ENCODE peak calls at places on chromosomes 13 and 19, in six cellular contexts. One of them, this sample, is unnamed.

GRCh38 chr13:51801631-51802099 is 2.3 kb downstream of the DHRS12 start:
- DNase-seq in CD8-positive, alpha-beta memory T cell: no peak
- DNase-seq in uterus: peak; percentile 60
- DNase-seq in heart right ventricle: peak; percentile 80
- DNase-seq in HepG2: no peak
- DNase-seq in mesendoderm: peak; percentile 63
- DNase-seq in this sample: no peak

GRCh38 chr19:49006905-49007304 is 10.0 kb downstream of the LHB start:
- DNase-seq in CD8-positive, alpha-beta memory T cell: no peak
- DNase-seq in uterus: no peak
- DNase-seq in mesendoderm: no peak
- DNase-seq in HepG2: no peak
- DNase-seq in heart right ventricle: no peak
- DNase-seq in this sample: no peak

GRCh38 chr13:91401916-91402315 is 3.5 kb downstream of the GPC5 start:
- DNase-seq in mesendoderm: no peak
- DNase-seq in CD8-positive, alpha-beta memory T cell: no peak
- DNase-seq in HepG2: no peak
- DNase-seq in uterus: no peak
- DNase-seq in heart right ventricle: no peak
- DNase-seq in this sample: no peak

GRCh38 chr13:26112843-26113242 is 61.0 kb upstream of the SHISA2 start:
- DNase-seq in mesendoderm: peak; percentile 9
- DNase-seq in CD8-positive, alpha-beta memory T cell: no peak
- DNase-seq in uterus: no peak
- DNase-seq in HepG2: no peak
- DNase-seq in heart right ventricle: no peak
- DNase-seq in this sample: no peak

GRCh38 chr19:47405197-47405550 is 14.2 kb downstream of the MEIS3 start:
- DNase-seq in CD8-positive, alpha-beta memory T cell: no peak
- DNase-seq in heart right ventricle: no peak
- DNase-seq in mesendoderm: no peak
- DNase-seq in HepG2: no peak
- DNase-seq in uterus: no peak
- DNase-seq in this sample: no peak

GRCh38 chr19:55406869-55407624 is 541 bp downstream of the UBE2S start:
- DNase-seq in uterus: peak; percentile 40
- DNase-seq in mesendoderm: no peak
- DNase-seq in heart right ventricle: no peak
- DNase-seq in HepG2: no peak
- DNase-seq in CD8-positive, alpha-beta memory T cell: no peak
- DNase-seq in this sample: no peak

GRCh38 chr19:6802336-6803035 is 30.0 kb downstream of the VAV1 start:
- DNase-seq in HepG2: no peak
- DNase-seq in uterus: peak; percentile 17
- DNase-seq in heart right ventricle: peak; percentile 29
- DNase-seq in mesendoderm: peak; percentile 21
- DNase-seq in CD8-positive, alpha-beta memory T cell: peak; percentile 54
- DNase-seq in this sample: peak; percentile 74

GRCh38 chr13:36992362-36992761 is 6.8 kb downstream of the ALG5 start:
- DNase-seq in uterus: no peak
- DNase-seq in HepG2: no peak
- DNase-seq in CD8-positive, alpha-beta memory T cell: no peak
- DNase-seq in mesendoderm: no peak
- DNase-seq in heart right ventricle: no peak
- DNase-seq in this sample: no peak

GRCh38 chr13:100523994-100524393 is 64.6 kb downstream of the GGACT start:
- DNase-seq in HepG2: no peak
- DNase-seq in mesendoderm: no peak
- DNase-seq in CD8-positive, alpha-beta memory T cell: no peak
- DNase-seq in uterus: no peak
- DNase-seq in heart right ventricle: no peak
- DNase-seq in this sample: no peak

GRCh38 chr13:94544922-94545321 is 51.0 kb downstream of the TGDS start:
- DNase-seq in mesendoderm: no peak
- DNase-seq in CD8-positive, alpha-beta memory T cell: no peak
- DNase-seq in HepG2: no peak
- DNase-seq in heart right ventricle: no peak
- DNase-seq in uterus: no peak
- DNase-seq in this sample: no peak

GRCh38 chr13:112637017-112637801 is 49.3 kb upstream of the TUBGCP3 start:
- DNase-seq in heart right ventricle: no peak
- DNase-seq in HepG2: no peak
- DNase-seq in CD8-positive, alpha-beta memory T cell: no peak
- DNase-seq in uterus: no peak
- DNase-seq in mesendoderm: peak; percentile 50
- DNase-seq in this sample: no peak

GRCh38 chr19:40217921-40218890 is at the start of gene TTC9B:
- DNase-seq in heart right ventricle: no peak
- DNase-seq in HepG2: no peak
- DNase-seq in uterus: no peak
- DNase-seq in CD8-positive, alpha-beta memory T cell: peak; percentile 58
- DNase-seq in mesendoderm: peak; percentile 68
- DNase-seq in this sample: no peak

DNA sequence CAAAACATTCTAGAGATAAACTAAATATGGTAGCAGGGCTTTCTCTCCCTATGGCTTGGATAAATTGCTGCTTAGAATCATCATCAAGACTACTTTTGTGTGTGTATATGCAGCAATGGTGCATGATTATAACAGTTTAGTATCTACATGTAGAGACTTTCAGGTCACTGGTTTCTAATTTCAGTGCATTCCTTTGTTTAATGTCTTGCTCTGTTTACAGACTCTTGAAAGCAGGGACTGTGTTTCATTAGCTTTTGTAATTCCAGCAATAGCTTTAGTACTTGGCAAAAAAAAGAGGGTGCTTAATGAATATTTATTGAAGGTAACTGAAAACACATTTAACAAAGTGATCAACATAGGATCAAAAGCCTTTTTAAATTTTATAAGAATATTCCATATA is 420.6 kb downstream of the PCDH9 start:
- DNase-seq in mesendoderm: no peak
- DNase-seq in CD8-positive, alpha-beta memory T cell: no peak
- DNase-seq in uterus: no peak
- DNase-seq in HepG2: no peak
- DNase-seq in heart right ventricle: no peak
- DNase-seq in this sample: no peak
- H3K27ac ChIP-seq in mesendoderm: no peak overlapping the region
- H3K27ac ChIP-seq in CD8-positive, alpha-beta memory T cell: no peak overlapping the region
- H3K27ac ChIP-seq in uterus: no peak overlapping the region
- H3K27ac ChIP-seq in HepG2: no peak overlapping the region
- H3K27ac ChIP-seq in heart right ventricle: no peak overlapping the region
- H3K27ac ChIP-seq in this sample: no peak overlapping the region

GRCh38 chr19:3575949-3576673 is 3.4 kb downstream of the HMG20B start:
- DNase-seq in heart right ventricle: no peak
- DNase-seq in uterus: no peak
- DNase-seq in CD8-positive, alpha-beta memory T cell: no peak
- DNase-seq in HepG2: no peak
- DNase-seq in mesendoderm: no peak
- DNase-seq in this sample: no peak

GRCh38 chr19:3578390-3578789 is 5.6 kb downstream of the HMG20B start:
- DNase-seq in HepG2: no peak
- DNase-seq in uterus: no peak
- DNase-seq in CD8-positive, alpha-beta memory T cell: no peak
- DNase-seq in mesendoderm: no peak
- DNase-seq in heart right ventricle: no peak
- DNase-seq in this sample: no peak

GRCh38 chr19:3580156-3580955 is 4.9 kb upstream of the GIPC3 start:
- DNase-seq in HepG2: peak; percentile 56
- DNase-seq in mesendoderm: no peak
- DNase-seq in uterus: no peak
- DNase-seq in heart right ventricle: no peak
- DNase-seq in CD8-positive, alpha-beta memory T cell: no peak
- DNase-seq in this sample: no peak

GRCh38 chr19:3576696-3577443 is 4.1 kb downstream of the HMG20B start:
- DNase-seq in heart right ventricle: peak; percentile 40
- DNase-seq in uterus: peak; percentile 46
- DNase-seq in HepG2: no peak
- DNase-seq in mesendoderm: peak; percentile 86
- DNase-seq in CD8-positive, alpha-beta memory T cell: no peak
- DNase-seq in this sample: no peak

DNA sequence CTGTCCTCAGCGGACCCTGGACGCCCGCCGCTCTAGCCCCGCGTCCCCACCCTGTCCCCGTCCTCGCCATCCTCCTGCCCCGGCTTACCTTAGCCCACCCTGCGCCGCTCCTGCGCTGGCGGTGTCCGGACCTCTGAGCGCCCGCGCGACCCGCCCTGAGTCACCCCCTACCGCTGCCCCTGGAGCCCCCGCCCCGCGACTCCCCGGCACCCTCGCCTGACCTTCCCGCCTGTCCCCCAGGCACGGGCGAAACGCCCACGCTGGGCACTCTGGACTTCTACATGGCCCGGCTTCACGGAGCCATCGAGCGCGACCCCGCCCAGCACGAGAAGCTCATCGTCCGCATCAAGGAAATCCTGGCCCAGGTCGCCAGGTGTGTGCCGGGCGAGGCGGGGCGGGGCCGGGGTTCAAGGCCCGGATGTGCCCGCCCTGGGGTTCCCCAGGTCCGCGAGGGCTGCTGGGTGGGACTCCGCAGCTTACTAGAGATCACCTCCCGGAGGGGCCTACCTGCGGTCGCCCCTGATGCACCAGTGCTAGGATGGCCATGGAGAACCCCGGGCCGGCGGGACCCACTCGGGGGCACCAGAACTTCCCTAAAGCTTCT is 5.1 kb downstream of the HMG20B start:
- DNase-seq in uterus: no peak
- DNase-seq in HepG2: no peak
- DNase-seq in heart right ventricle: no peak
- DNase-seq in mesendoderm: peak; percentile 45
- DNase-seq in CD8-positive, alpha-beta memory T cell: no peak
- DNase-seq in this sample: no peak
- H3K4me1 ChIP-seq in uterus: peaks cover 12% of the 10 kb centered on the region
- H3K4me1 ChIP-seq in HepG2: peaks cover 14% of the 10 kb centered on the region
- H3K4me1 ChIP-seq in heart right ventricle: peaks cover 14% of the 10 kb centered on the region
- H3K4me1 ChIP-seq in mesendoderm: peaks cover 4% of the 10 kb centered on the region
- H3K4me1 ChIP-seq in CD8-positive, alpha-beta memory T cell: peaks cover 8% of the 10 kb centered on the region
- H3K4me1 ChIP-seq in this sample: peaks cover 7% of the 10 kb centered on the region

GRCh38 chr13:46982856-46983582 is 86.2 kb upstream of the HTR2A start:
- DNase-seq in HepG2: no peak
- DNase-seq in CD8-positive, alpha-beta memory T cell: no peak
- DNase-seq in mesendoderm: no peak
- DNase-seq in heart right ventricle: no peak
- DNase-seq in uterus: no peak
- DNase-seq in this sample: no peak

DNA sequence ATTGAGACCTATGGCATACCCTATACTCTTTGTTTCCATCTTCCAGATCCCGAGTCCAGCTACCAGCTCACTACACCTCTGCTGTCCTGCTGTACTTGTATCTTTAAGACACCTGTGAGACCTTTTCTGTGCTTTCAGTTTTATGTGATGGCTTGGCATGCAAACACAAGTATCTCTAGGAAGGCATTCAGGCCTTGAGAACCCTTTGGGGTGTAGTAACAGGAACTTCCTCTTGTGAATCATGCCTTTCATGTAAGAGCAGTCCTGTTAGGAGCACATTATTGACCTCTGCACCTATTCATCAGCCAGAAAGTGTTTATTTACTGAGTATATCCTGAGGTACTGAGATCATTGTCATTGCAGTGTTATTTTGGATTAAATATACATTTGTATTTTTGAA is 87.0 kb upstream of the HTR2A start:
- DNase-seq in uterus: no peak
- DNase-seq in mesendoderm: no peak
- DNase-seq in CD8-positive, alpha-beta memory T cell: no peak
- DNase-seq in HepG2: peak; percentile 32
- DNase-seq in heart right ventricle: no peak
- DNase-seq in this sample: no peak
- H3K4me3 ChIP-seq in uterus: no peak overlapping the region
- H3K4me3 ChIP-seq in mesendoderm: no peak overlapping the region
- H3K4me3 ChIP-seq in CD8-positive, alpha-beta memory T cell: no peak overlapping the region
- H3K4me3 ChIP-seq in HepG2: no peak overlapping the region
- H3K4me3 ChIP-seq in heart right ventricle: no peak overlapping the region
- H3K4me3 ChIP-seq in this sample: no peak overlapping the region

DNA sequence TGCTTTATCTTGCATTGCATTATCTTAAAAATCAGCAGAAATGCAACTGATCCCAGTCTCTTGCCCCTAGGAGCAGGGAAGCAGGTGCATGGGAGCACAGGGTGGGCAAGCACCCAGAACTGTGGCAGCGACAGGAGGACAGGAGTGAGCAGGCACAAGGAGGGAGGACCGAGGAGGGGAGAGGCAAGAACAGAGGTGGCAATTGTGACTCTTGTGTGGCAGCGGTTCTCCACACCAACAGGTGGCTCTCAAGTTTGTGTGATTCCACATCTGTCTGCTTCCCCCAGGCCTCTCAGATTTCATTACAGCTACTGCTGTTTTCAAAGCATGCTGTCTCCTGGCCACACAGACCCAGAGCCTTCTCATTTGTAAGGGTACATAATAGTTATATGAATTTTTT is 108.6 kb downstream of the STK24 start:
- DNase-seq in uterus: no peak
- DNase-seq in heart right ventricle: no peak
- DNase-seq in CD8-positive, alpha-beta memory T cell: no peak
- DNase-seq in mesendoderm: no peak
- DNase-seq in HepG2: no peak
- DNase-seq in this sample: no peak
- H3K27ac ChIP-seq in uterus: no peak overlapping the region
- H3K27ac ChIP-seq in heart right ventricle: no peak overlapping the region
- H3K27ac ChIP-seq in CD8-positive, alpha-beta memory T cell: no peak overlapping the region
- H3K27ac ChIP-seq in mesendoderm: no peak overlapping the region
- H3K27ac ChIP-seq in HepG2: no peak overlapping the region
- H3K27ac ChIP-seq in this sample: no peak overlapping the region

GRCh38 chr19:3137139-3137538 is 1.3 kb downstream of the GNA15 start:
- DNase-seq in CD8-positive, alpha-beta memory T cell: no peak
- DNase-seq in heart right ventricle: no peak
- DNase-seq in mesendoderm: no peak
- DNase-seq in HepG2: no peak
- DNase-seq in uterus: no peak
- DNase-seq in this sample: no peak
- H3K4me1 ChIP-seq in CD8-positive, alpha-beta memory T cell: peaks cover 15% of the 10 kb centered on the region
- H3K4me1 ChIP-seq in heart right ventricle: peaks cover 14% of the 10 kb centered on the region
- H3K4me1 ChIP-seq in mesendoderm: no peaks in the 10 kb centered on the region
- H3K4me1 ChIP-seq in HepG2: peaks cover 7% of the 10 kb centered on the region
- H3K4me1 ChIP-seq in uterus: peaks cover 5% of the 10 kb centered on the region
- H3K4me1 ChIP-seq in this sample: peaks cover 40% of the 10 kb centered on the region

GRCh38 chr13:45296259-45296658 is 44.7 kb downstream of the TPT1 start:
- DNase-seq in mesendoderm: no peak
- DNase-seq in HepG2: no peak
- DNase-seq in uterus: no peak
- DNase-seq in CD8-positive, alpha-beta memory T cell: no peak
- DNase-seq in heart right ventricle: no peak
- DNase-seq in this sample: no peak

GRCh38 chr13:45297456-45298205 is 43.4 kb downstream of the TPT1 start:
- DNase-seq in heart right ventricle: no peak
- DNase-seq in HepG2: no peak
- DNase-seq in uterus: no peak
- DNase-seq in mesendoderm: no peak
- DNase-seq in CD8-positive, alpha-beta memory T cell: peak; percentile 21
- DNase-seq in this sample: no peak

GRCh38 chr13:45292176-45292575 is 48.8 kb downstream of the TPT1 start:
- DNase-seq in uterus: no peak
- DNase-seq in mesendoderm: no peak
- DNase-seq in heart right ventricle: no peak
- DNase-seq in HepG2: no peak
- DNase-seq in CD8-positive, alpha-beta memory T cell: no peak
- DNase-seq in this sample: no peak

GRCh38 chr13:45298206-45298505 is 42.8 kb downstream of the TPT1 start:
- DNase-seq in uterus: no peak
- DNase-seq in HepG2: no peak
- DNase-seq in heart right ventricle: no peak
- DNase-seq in CD8-positive, alpha-beta memory T cell: no peak
- DNase-seq in mesendoderm: no peak
- DNase-seq in this sample: no peak

GRCh38 chr13:45295536-45295935 is 45.4 kb downstream of the TPT1 start:
- DNase-seq in CD8-positive, alpha-beta memory T cell: no peak
- DNase-seq in heart right ventricle: peak; percentile 23
- DNase-seq in uterus: no peak
- DNase-seq in mesendoderm: no peak
- DNase-seq in HepG2: no peak
- DNase-seq in this sample: no peak
- H3K4me3 ChIP-seq in CD8-positive, alpha-beta memory T cell: no peak overlapping the region
- H3K4me3 ChIP-seq in heart right ventricle: no peak overlapping the region
- H3K4me3 ChIP-seq in uterus: no peak overlapping the region
- H3K4me3 ChIP-seq in mesendoderm: no peak overlapping the region
- H3K4me3 ChIP-seq in HepG2: no peak overlapping the region
- H3K4me3 ChIP-seq in this sample: no peak overlapping the region

This sample was measured in effector memory CD4-positive, alpha-beta T cell.